ENCODE peak calls at places on chromosomes 4 and X, in eight cellular contexts. One of them, this sample, is unnamed.

GRCh38 chr4:95431678-95432077 is 117.1 kb downstream of the UNC5C start:
- DNase-seq in stomach: no peak
- DNase-seq in sigmoid colon: no peak
- DNase-seq in esophagus muscularis mucosa: no peak
- DNase-seq in suprapubic skin: no peak
- DNase-seq in upper lobe of left lung: no peak
- DNase-seq in GM12878: no peak
- DNase-seq in spleen: no peak
- DNase-seq in this sample: no peak

GRCh38 chr4:114378306-114378903 is 220.2 kb upstream of the UGT8 start:
- DNase-seq in stomach: no peak
- DNase-seq in sigmoid colon: no peak
- DNase-seq in esophagus muscularis mucosa: no peak
- DNase-seq in suprapubic skin: no peak
- DNase-seq in upper lobe of left lung: no peak
- DNase-seq in GM12878: no peak
- DNase-seq in spleen: no peak
- DNase-seq in this sample: no peak

GRCh38 chr4:151302432-151302831 is 23.0 kb downstream of the SH3D19 start:
- DNase-seq in stomach: no peak
- DNase-seq in sigmoid colon: no peak
- DNase-seq in esophagus muscularis mucosa: peak; percentile 24
- DNase-seq in suprapubic skin: no peak
- DNase-seq in upper lobe of left lung: no peak
- DNase-seq in GM12878: no peak
- DNase-seq in spleen: no peak
- DNase-seq in this sample: no peak

GRCh38 chrX:119948381-119948780 is 4.8 kb upstream of the NKAP start:
- DNase-seq in stomach: no peak
- DNase-seq in sigmoid colon: no peak
- DNase-seq in esophagus muscularis mucosa: no peak
- DNase-seq in suprapubic skin: no peak
- DNase-seq in upper lobe of left lung: no peak
- DNase-seq in GM12878: no peak
- DNase-seq in spleen: no peak
- DNase-seq in this sample: no peak

GRCh38 chr4:88138561-88138960 is 19.9 kb downstream of the ABCG2 start:
- DNase-seq in stomach: no peak
- DNase-seq in sigmoid colon: no peak
- DNase-seq in esophagus muscularis mucosa: no peak
- DNase-seq in suprapubic skin: no peak
- DNase-seq in upper lobe of left lung: no peak
- DNase-seq in GM12878: no peak
- DNase-seq in spleen: no peak
- DNase-seq in this sample: no peak

GRCh38 chr4:170687751-170688150 is 598.0 kb upstream of the AADAT start:
- DNase-seq in stomach: no peak
- DNase-seq in sigmoid colon: no peak
- DNase-seq in esophagus muscularis mucosa: no peak
- DNase-seq in suprapubic skin: no peak
- DNase-seq in upper lobe of left lung: no peak
- DNase-seq in GM12878: no peak
- DNase-seq in spleen: no peak
- DNase-seq in this sample: no peak

GRCh38 chrX:102745513-102746133 is 25.1 kb downstream of the GPRASP3 start:
- DNase-seq in stomach: no peak
- DNase-seq in sigmoid colon: peak; percentile 64
- DNase-seq in esophagus muscularis mucosa: no peak
- DNase-seq in suprapubic skin: no peak
- DNase-seq in upper lobe of left lung: peak; percentile 43
- DNase-seq in GM12878: no peak
- DNase-seq in spleen: peak; percentile 77
- DNase-seq in this sample: no peak

GRCh38 chr4:47010347-47011188 is 17.2 kb upstream of the GABRA4 start:
- DNase-seq in stomach: no peak
- DNase-seq in sigmoid colon: no peak
- DNase-seq in esophagus muscularis mucosa: no peak
- DNase-seq in suprapubic skin: no peak
- DNase-seq in upper lobe of left lung: no peak
- DNase-seq in GM12878: peak; percentile 54
- DNase-seq in spleen: no peak
- DNase-seq in this sample: no peak

GRCh38 chr4:79209822-79210635 is 115.8 kb downstream of the NAA11 start:
- DNase-seq in stomach: no peak
- DNase-seq in sigmoid colon: peak; percentile 45
- DNase-seq in esophagus muscularis mucosa: no peak
- DNase-seq in suprapubic skin: no peak
- DNase-seq in upper lobe of left lung: no peak
- DNase-seq in GM12878: no peak
- DNase-seq in spleen: peak; percentile 44
- DNase-seq in this sample: no peak

GRCh38 chr4:138235419-138235952 is 6.7 kb downstream of the SLC7A11 start:
- DNase-seq in stomach: no peak
- DNase-seq in sigmoid colon: no peak
- DNase-seq in esophagus muscularis mucosa: no peak
- DNase-seq in suprapubic skin: no peak
- DNase-seq in upper lobe of left lung: no peak
- DNase-seq in GM12878: no peak
- DNase-seq in spleen: no peak
- DNase-seq in this sample: no peak

GRCh38 chrX:10397349-10397748 is 223.0 kb downstream of the MID1 start:
- DNase-seq in stomach: no peak
- DNase-seq in sigmoid colon: no peak
- DNase-seq in esophagus muscularis mucosa: no peak
- DNase-seq in suprapubic skin: no peak
- DNase-seq in upper lobe of left lung: no peak
- DNase-seq in GM12878: no peak
- DNase-seq in spleen: no peak
- DNase-seq in this sample: no peak

GRCh38 chrX:123835661-123836371 is 24.0 kb upstream of the XIAP start:
- DNase-seq in stomach: no peak
- DNase-seq in sigmoid colon: no peak
- DNase-seq in esophagus muscularis mucosa: no peak
- DNase-seq in suprapubic skin: no peak
- DNase-seq in upper lobe of left lung: no peak
- DNase-seq in GM12878: no peak
- DNase-seq in spleen: no peak
- DNase-seq in this sample: no peak

GRCh38 chr4:39621582-39621981 is 17.1 kb downstream of the SMIM14 start:
- DNase-seq in stomach: peak; percentile 44
- DNase-seq in sigmoid colon: no peak
- DNase-seq in esophagus muscularis mucosa: no peak
- DNase-seq in suprapubic skin: no peak
- DNase-seq in upper lobe of left lung: no peak
- DNase-seq in GM12878: no peak
- DNase-seq in spleen: no peak
- DNase-seq in this sample: no peak

GRCh38 chr4:55503164-55503563 is 43.5 kb downstream of the CLOCK start:
- DNase-seq in stomach: no peak
- DNase-seq in sigmoid colon: no peak
- DNase-seq in esophagus muscularis mucosa: no peak
- DNase-seq in suprapubic skin: no peak
- DNase-seq in upper lobe of left lung: no peak
- DNase-seq in GM12878: no peak
- DNase-seq in spleen: no peak
- DNase-seq in this sample: no peak

GRCh38 chr4:37685726-37686372 is 327 bp downstream of the RELL1 start:
- DNase-seq in stomach: peak; percentile 58
- DNase-seq in sigmoid colon: peak; percentile 82
- DNase-seq in esophagus muscularis mucosa: peak; percentile 91
- DNase-seq in suprapubic skin: peak; percentile 84
- DNase-seq in upper lobe of left lung: no peak
- DNase-seq in GM12878: no peak
- DNase-seq in spleen: no peak
- DNase-seq in this sample: peak; percentile 38

GRCh38 chr4:137677851-137678250 is 145.6 kb upstream of the PCDH18 start:
- DNase-seq in stomach: no peak
- DNase-seq in sigmoid colon: no peak
- DNase-seq in esophagus muscularis mucosa: no peak
- DNase-seq in suprapubic skin: no peak
- DNase-seq in upper lobe of left lung: no peak
- DNase-seq in GM12878: no peak
- DNase-seq in spleen: no peak
- DNase-seq in this sample: no peak

DNA sequence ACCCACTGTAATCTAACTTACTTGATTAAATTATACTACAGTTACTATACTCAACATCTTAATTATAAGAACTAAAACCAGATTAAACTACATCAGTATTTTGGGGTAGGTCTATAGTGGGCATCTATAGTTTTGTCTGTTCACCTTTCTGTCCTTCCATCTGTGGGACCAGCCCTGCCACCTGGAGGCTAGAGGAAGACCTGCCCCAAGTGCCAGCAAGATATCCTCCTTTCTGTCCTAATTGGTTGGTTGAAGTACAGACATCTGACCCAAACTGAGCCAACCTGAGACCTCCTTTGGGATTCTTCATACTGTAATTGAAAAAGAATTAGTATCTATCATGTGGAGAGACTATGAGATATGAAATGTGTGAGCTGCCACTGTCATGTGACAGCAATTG is 172.2 kb upstream of the TLL1 start:
- DNase-seq in stomach: no peak
- DNase-seq in sigmoid colon: no peak
- DNase-seq in esophagus muscularis mucosa: no peak
- DNase-seq in suprapubic skin: no peak
- DNase-seq in upper lobe of left lung: no peak
- DNase-seq in GM12878: no peak
- DNase-seq in spleen: no peak
- DNase-seq in this sample: no peak
- TF ChIP-seq CTCF in stomach: no peak
- TF ChIP-seq CTCF in sigmoid colon: no peak
- TF ChIP-seq CTCF in esophagus muscularis mucosa: no peak
- TF ChIP-seq CTCF in suprapubic skin: no peak
- TF ChIP-seq CTCF in upper lobe of left lung: no peak
- TF ChIP-seq CTCF in GM12878: peak; percentile 27
- TF ChIP-seq CTCF in spleen: no peak
- TF ChIP-seq CTCF in this sample: no peak

DNA sequence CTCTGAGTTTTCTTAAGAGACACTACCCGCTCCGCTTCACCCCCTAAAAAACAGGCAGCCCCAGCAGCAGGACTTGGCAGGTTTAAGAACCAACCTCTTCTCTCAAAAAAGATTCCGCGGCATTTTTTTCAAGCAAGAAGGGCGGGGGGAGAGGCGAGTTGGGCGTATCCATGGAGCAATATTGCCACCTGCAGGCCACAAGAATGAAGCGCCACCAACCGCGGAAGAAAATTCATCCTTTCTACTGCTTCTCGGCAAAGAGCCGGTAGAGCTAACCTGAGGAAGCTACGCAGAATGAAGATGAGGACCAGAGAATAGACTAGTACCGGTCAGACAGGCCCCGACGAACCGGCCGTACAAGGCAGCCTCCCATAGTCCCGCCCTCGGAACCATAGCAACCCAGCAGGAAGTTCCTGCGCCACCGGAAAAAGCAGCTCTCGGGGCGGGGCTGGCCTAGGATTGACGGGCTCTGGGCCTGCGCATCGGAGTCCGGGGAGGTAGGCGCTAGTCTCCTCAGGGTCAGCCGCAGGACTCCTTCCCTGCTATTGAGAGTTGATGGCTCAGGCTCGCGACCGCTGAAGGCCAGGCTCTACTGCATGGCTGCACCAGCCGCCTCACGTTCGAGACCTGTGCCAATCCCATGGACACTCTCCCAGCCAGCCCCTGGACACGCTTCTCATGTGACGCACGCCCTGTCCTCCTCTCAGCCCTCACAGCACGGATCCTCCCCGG is 76.9 kb downstream of the MAGED4 start:
- DNase-seq in stomach: peak; percentile 96
- DNase-seq in sigmoid colon: peak; percentile 98
- DNase-seq in esophagus muscularis mucosa: peak; percentile 95
- DNase-seq in suprapubic skin: peak; percentile 97
- DNase-seq in upper lobe of left lung: peak; percentile 89
- DNase-seq in GM12878: peak; percentile 64
- DNase-seq in spleen: peak; percentile 97
- DNase-seq in this sample: peak; percentile 95
- TF ChIP-seq POLR2A in stomach: no peak
- TF ChIP-seq POLR2A in sigmoid colon: no peak
- TF ChIP-seq POLR2A in esophagus muscularis mucosa: no peak
- TF ChIP-seq POLR2A in suprapubic skin: no peak
- TF ChIP-seq POLR2A in upper lobe of left lung: no peak
- TF ChIP-seq POLR2A in GM12878: peak; percentile 84
- TF ChIP-seq POLR2A in spleen: no peak
- TF ChIP-seq POLR2A in this sample: no peak

DNA sequence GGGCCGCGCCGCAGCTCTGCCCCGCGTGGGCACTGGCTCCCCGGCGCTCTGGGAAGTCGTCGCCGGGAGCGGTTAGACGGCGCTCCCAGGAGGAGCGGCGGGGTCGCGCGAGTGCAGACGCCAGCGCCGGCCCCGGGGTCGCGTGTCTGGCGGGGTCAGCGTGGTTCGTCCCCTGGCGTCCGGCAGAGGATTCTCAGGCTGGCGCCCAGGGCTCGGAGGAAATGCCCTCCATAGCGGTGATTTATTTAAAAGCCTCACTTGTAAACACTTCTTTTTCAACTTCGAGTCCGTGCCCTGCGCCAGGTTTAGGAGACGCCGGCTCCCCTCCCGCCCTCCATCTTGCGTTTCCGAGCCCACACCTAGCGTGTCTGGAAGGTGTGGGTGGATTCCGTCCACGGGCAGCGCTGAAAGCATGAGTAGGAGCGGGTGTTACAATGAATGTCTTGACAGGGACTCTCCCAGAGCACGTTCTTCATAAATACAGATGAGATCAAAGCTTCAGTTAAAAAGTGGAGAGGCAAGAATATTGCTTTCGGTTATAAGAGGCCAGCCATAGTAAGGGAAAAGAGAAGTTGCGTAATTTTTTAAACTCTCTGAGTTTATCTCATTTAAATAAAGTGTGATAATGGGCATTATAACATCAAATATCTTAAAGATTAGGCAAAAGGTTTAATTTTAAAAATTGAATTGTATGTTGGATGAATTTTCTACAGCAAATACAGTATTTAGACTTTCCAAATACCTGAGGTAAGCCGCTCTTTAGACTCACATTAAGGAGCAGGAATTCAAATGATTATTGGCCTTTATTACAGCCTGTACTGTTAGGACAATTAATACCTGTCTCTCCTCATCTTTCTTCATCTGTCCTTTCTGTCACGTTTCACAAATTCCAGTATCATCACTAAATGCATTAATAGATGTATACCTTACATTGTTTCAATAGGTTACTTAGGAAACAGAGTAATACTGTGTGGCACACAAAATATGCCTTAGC is 863 bp downstream of the FAM241A start:
- DNase-seq in stomach: peak; percentile 51
- DNase-seq in sigmoid colon: peak; percentile 66
- DNase-seq in esophagus muscularis mucosa: no peak
- DNase-seq in suprapubic skin: peak; percentile 72
- DNase-seq in upper lobe of left lung: no peak
- DNase-seq in GM12878: peak; percentile 17
- DNase-seq in spleen: peak; percentile 89
- DNase-seq in this sample: peak; percentile 55
- TF ChIP-seq POLR2AphosphoS5 in stomach: peak; percentile 6
- TF ChIP-seq POLR2AphosphoS5 in sigmoid colon: no peak
- TF ChIP-seq POLR2AphosphoS5 in esophagus muscularis mucosa: peak; percentile 28
- TF ChIP-seq POLR2AphosphoS5 in suprapubic skin: no peak
- TF ChIP-seq POLR2AphosphoS5 in upper lobe of left lung: no peak
- TF ChIP-seq POLR2AphosphoS5 in GM12878: no peak
- TF ChIP-seq POLR2AphosphoS5 in spleen: peak; percentile 7
- TF ChIP-seq POLR2AphosphoS5 in this sample: no peak

DNA sequence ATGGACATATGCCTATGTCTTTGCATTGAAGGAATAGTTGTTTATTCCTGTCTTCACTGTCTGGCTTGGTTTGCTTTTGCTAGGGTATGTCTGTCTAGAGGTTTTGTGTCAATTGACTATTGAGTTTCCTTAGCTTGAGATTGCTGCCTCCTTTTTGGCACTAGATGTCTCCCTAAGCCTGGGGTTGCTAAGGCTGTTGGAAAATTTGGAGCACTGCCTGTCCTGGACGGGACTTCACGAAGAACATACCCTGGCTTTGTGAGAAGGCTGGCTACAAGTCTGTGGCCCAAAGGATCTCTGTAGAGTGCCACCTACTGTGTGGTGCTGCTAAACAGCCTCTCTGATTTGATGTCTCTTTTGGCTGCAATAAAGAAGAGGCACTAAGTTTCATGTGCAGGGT is 183.8 kb upstream of the NUDT10 start:
- DNase-seq in stomach: no peak
- DNase-seq in sigmoid colon: no peak
- DNase-seq in esophagus muscularis mucosa: no peak
- DNase-seq in suprapubic skin: no peak
- DNase-seq in upper lobe of left lung: no peak
- DNase-seq in GM12878: no peak
- DNase-seq in spleen: no peak
- DNase-seq in this sample: no peak
- TF ChIP-seq CTCF in stomach: no peak
- TF ChIP-seq CTCF in sigmoid colon: no peak
- TF ChIP-seq CTCF in esophagus muscularis mucosa: no peak
- TF ChIP-seq CTCF in suprapubic skin: no peak
- TF ChIP-seq CTCF in upper lobe of left lung: no peak
- TF ChIP-seq CTCF in GM12878: no peak
- TF ChIP-seq CTCF in spleen: no peak
- TF ChIP-seq CTCF in this sample: no peak